ENCODE peak calls at places on chromosomes 4 and X, in four cellular contexts. J, L, X and K are unnamed samples.

GRCh38 chrX:118974088-118974907 is at the start of gene LONRF3:
- DNase-seq in J (no peak), L (no peak), X (no peak), K (peak)

GRCh38 chr4:134078230-134078914 is 123.2 kb downstream of the PABPC4L start:
- DNase-seq in J (no peak), L (no peak), X (no peak), K (no peak)

GRCh38 chr4:168496834-168497233 is at the start of gene PALLD:
- DNase-seq in J (no peak), L (no peak), X (no peak), K (peak)

GRCh38 chrX:118569676-118570075 is 74.1 kb downstream of the DOCK11 start:
- DNase-seq in J (no peak), L (no peak), X (no peak), K (no peak)

GRCh38 chr4:48570646-48571220 is 80.7 kb downstream of the ZAR1 start:
- DNase-seq in J (no peak), L (no peak), X (no peak), K (peak)

GRCh38 chrX:139025822-139026221 is 314.3 kb upstream of the FGF13 start:
- DNase-seq in J (no peak), L (no peak), X (no peak), K (no peak)

GRCh38 chr4:15737255-15737654 is 34.4 kb downstream of the BST1 start:
- DNase-seq in J (no peak), L (no peak), X (no peak), K (no peak)

GRCh38 chr4:108008721-108009120 is 19.0 kb downstream of the HADH start:
- DNase-seq in J (peak), L (no peak), X (no peak), K (peak)

GRCh38 chrX:17415242-17415815 is 40.3 kb downstream of the NHS start:
- DNase-seq in J (peak), L (no peak), X (no peak), K (no peak)

GRCh38 chr4:80507507-80507906 is 172.0 kb downstream of the CFAP299 start:
- DNase-seq in J (no peak), L (no peak), X (no peak), K (no peak)

GRCh38 chrX:112631892-112632291 is 47.8 kb downstream of the LHFPL1 start:
- DNase-seq in J (no peak), L (no peak), X (no peak), K (no peak)

GRCh38 chr4:15906024-15906443 is 32.5 kb downstream of the FGFBP1 start:
- DNase-seq in J (peak), L (peak), X (peak), K (no peak)

GRCh38 chr4:72136429-72136828 is 104.6 kb downstream of the NPFFR2 start:
- DNase-seq in J (peak), L (peak), X (no peak), K (no peak)

GRCh38 chr4:3223346-3223745 is 25.6 kb upstream of the MSANTD1 start:
- DNase-seq in J (no peak), L (no peak), X (no peak), K (no peak)

GRCh38 chr4:37628977-37629609 is 57.1 kb downstream of the RELL1 start:
- DNase-seq in J (peak), L (no peak), X (no peak), K (peak)

GRCh38 chrX:20378291-20378920 is 111.7 kb upstream of the RPS6KA3 start:
- DNase-seq in J (no peak), L (no peak), X (no peak), K (peak)

DNA sequence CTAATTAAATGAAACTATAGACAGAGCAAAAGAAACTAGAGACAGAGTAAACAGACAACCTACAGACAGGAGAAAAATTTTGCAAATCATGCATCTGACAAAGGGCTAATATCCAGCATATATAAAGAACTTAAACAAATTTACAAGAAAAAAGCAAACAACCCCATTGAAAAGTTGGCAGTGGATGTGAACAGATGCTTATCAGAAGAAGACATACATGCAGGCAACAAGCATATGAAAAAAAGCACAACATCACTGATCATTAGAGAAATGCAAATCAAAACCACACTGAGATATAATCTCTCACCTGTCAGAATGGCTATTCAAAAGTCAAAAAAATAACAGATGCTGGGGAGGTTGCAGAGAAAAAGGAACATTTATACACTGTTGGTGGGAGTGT is 14.8 kb downstream of the ZNF280C start:
- DNase-seq in J (no peak), L (no peak), X (no peak), K (no peak)
- H3K56ac ChIP-seq in J (no peak), L (no peak), X (no peak), K (no peak)

GRCh38 chr4:158042591-158043030 is 130.2 kb downstream of the GASK1B start:
- DNase-seq in J (no peak), L (no peak), X (no peak), K (peak)
- H3K56ac ChIP-seq in J (no peak), L (no peak), X (no peak), K (no peak)

GRCh38 chrX:5998901-5999300 is 229.8 kb downstream of the NLGN4X start:
- DNase-seq in J (no peak), L (no peak), X (no peak), K (no peak)
- H3K56ac ChIP-seq in J (no peak), L (no peak), X (no peak), K (no peak)

GRCh38 chr4:176525576-176525975 is 205.8 kb downstream of the SPCS3 start:
- DNase-seq in J (no peak), L (no peak), X (no peak), K (no peak)
- H3K56ac ChIP-seq in J (no peak), L (no peak), X (no peak), K (no peak)

DNA sequence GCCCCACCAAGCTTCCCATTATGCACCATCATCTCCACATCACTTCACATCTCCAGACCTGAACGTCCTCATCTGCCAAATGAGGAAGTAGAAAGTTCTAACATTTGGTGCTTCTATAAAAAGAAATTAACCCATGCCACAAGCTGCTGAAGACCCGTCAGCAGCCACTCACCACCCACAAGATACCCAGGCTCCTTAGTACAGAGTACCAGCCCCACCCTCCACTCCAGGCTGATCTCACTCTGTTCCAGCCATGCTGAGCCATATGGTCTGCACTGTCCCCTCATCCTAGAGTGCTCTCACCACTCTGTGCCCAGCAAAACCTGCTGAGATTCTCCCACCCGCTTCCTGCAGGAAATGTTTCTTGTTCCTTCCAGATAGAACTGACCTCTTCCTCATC is 240.8 kb upstream of the PPARGC1A start:
- DNase-seq in J (no peak), L (no peak), X (no peak), K (no peak)
- H3K56ac ChIP-seq in J (no peak), L (no peak), X (no peak), K (no peak)

GRCh38 chrX:41526925-41527324 is 79.8 kb downstream of the NYX start:
- DNase-seq in J (no peak), L (no peak), X (no peak), K (peak)

GRCh38 chrX:41526268-41526667 is 79.1 kb downstream of the NYX start:
- DNase-seq in J (no peak), L (no peak), X (no peak), K (no peak)

GRCh38 chrX:41529221-41529620 is 82.1 kb downstream of the NYX start:
- DNase-seq in J (no peak), L (no peak), X (no peak), K (no peak)

GRCh38 chrX:41528784-41529183 is 81.6 kb downstream of the NYX start:
- DNase-seq in J (no peak), L (no peak), X (no peak), K (no peak)

GRCh38 chrX:41530082-41530481 is 82.9 kb downstream of the NYX start:
- DNase-seq in J (no peak), L (no peak), X (no peak), K (no peak)
- H3K56ac ChIP-seq in J (no peak), L (no peak), X (no peak), K (no peak)

GRCh38 chr4:127609484-127609883 is 23.3 kb upstream of the INTU start:
- DNase-seq in J (no peak), L (no peak), X (no peak), K (no peak)

GRCh38 chr4:127606823-127607222 is 25.9 kb upstream of the INTU start:
- DNase-seq in J (no peak), L (no peak), X (no peak), K (no peak)

GRCh38 chr4:127604949-127605709 is 27.6 kb upstream of the INTU start:
- DNase-seq in J (peak), L (peak), X (peak), K (peak)

DNA sequence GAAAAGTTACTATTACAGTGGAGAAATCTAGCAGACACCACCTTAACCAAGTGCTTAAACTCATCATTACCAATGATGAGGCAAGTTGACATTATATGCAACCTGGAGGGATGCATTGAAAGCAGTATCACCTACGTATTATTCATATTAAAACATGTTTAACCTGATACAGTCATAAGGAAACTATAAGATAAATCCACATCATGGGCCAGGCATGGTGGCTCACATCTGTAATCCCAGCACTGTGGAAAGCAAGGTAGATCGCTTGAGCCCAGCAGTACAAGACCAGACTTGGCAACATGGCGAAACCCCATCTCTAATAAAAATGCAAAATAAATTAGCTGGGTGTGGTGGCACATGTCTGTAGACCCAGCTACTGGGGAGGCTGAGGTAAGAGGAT is 22.3 kb upstream of the INTU start:
- DNase-seq in J (no peak), L (no peak), X (no peak), K (no peak)
- H3K56ac ChIP-seq in J (no peak), L (no peak), X (no peak), K (no peak)